ENCODE peak calls at places on chromosomes 6 and 20, in eight cellular contexts. G, T, V, H, N, I, P and W are unnamed samples.

GRCh38 chr6:111154981-111155380 is 67.7 kb downstream of the SLC16A10 start:
- DNase-seq in I (no peak), P (no peak), H (no peak), V (no peak), G (no peak), N (no peak), T (no peak), W (no peak)

GRCh38 chr6:54586251-54586650 is 260.3 kb upstream of the FAM83B start:
- DNase-seq in P (no peak), H (no peak), V (no peak), I (no peak), N (peak), T (no peak), G (no peak), W (no peak)

GRCh38 chr6:163356324-163356723 is 58.2 kb upstream of the QKI start:
- DNase-seq in T (peak), G (peak), N (peak), I (no peak), V (no peak), H (peak), P (peak), W (no peak)

GRCh38 chr6:119653329-119653728 is 303.8 kb upstream of the MAN1A1 start:
- DNase-seq in P (no peak), H (no peak), T (no peak), V (no peak), N (no peak), I (no peak), G (no peak), W (no peak)

GRCh38 chr6:109478222-109478805 is 4.7 kb downstream of the ZBTB24 start:
- DNase-seq in G (no peak), V (no peak), H (no peak), T (no peak), I (no peak), N (peak), P (no peak), W (no peak)

GRCh38 chr20:64151634-64152530 is 12.4 kb upstream of the MYT1 start:
- DNase-seq in I (no peak), V (no peak), T (peak), N (no peak), H (peak), P (peak), G (no peak), W (no peak)

GRCh38 chr20:2296545-2297351 is 947 bp downstream of the TGM3 start:
- DNase-seq in H (no peak), V (no peak), T (no peak), N (no peak), G (no peak), I (no peak), P (no peak), W (no peak)

GRCh38 chr6:87731818-87732661 is 30.0 kb upstream of the AKIRIN2 start:
- DNase-seq in G (peak), H (peak), T (peak), I (peak), V (peak), N (peak), P (peak), W (peak)

GRCh38 chr6:70219943-70220613 is 82.8 kb downstream of the COL9A1 start:
- DNase-seq in N (no peak), G (no peak), H (no peak), T (no peak), V (no peak), P (no peak), I (no peak), W (no peak)

GRCh38 chr20:44081476-44081875 is 105.5 kb downstream of the JPH2 start:
- DNase-seq in I (no peak), T (no peak), P (no peak), N (no peak), G (no peak), H (no peak), V (peak), W (no peak)

DNA sequence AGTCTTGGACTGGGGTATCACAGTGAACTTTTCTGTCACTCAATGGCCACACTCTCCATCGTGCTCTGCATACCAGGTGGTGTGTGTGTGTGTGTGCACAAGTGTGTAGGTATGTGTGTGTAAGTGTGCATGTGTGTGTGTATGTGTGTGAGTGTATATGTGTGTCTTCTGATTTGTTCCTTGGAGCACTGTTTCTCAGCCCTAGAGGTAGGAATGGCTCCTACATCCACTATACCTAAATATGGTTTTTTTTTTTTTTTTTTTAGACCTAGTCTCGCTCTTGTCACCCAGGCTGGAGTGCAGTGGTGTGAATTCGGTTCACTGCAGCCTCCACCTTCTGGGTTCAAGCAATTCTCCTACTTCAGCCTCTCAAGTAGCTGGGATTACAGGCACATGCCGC is 236.6 kb downstream of the PHF3 start:
- DNase-seq in G (no peak), V (no peak), H (no peak), T (no peak), I (no peak), P (no peak), N (no peak), W (no peak)
- TF ChIP-seq CTCF in G (no peak), V (no peak), H (no peak), T (no peak), I (no peak), P (no peak), N (peak), W (no peak)

GRCh38 chr6:52995913-52996685 is 1.0 kb upstream of the GSTA4 start:
- DNase-seq in G (peak), N (peak), V (peak), T (no peak), I (peak), H (peak), P (peak), W (peak)
- H3K4me3 ChIP-seq in G (peak), N (peak), V (peak), T (peak), I (peak), H (peak), P (peak), W (peak)

GRCh38 chr6:36095497-36096391 is 34.6 kb upstream of the MAPK13 start:
- DNase-seq in P (no peak), N (no peak), H (no peak), T (no peak), G (no peak), I (no peak), V (no peak), W (no peak)
- TF ChIP-seq CTCF in P (no peak), N (no peak), H (no peak), T (no peak), G (no peak), I (no peak), V (no peak), W (no peak)

GRCh38 chr6:28656715-28657114 is 131.0 kb downstream of the GPX5 start:
- DNase-seq in P (no peak), V (no peak), N (no peak), H (no peak), T (no peak), I (no peak), G (no peak), W (no peak)

GRCh38 chr6:28659250-28659566 is 133.5 kb downstream of the GPX5 start:
- DNase-seq in T (no peak), P (no peak), G (no peak), H (no peak), V (no peak), I (no peak), N (no peak), W (no peak)

GRCh38 chr6:28658475-28659249 is 133.0 kb downstream of the GPX5 start:
- DNase-seq in I (no peak), T (no peak), N (peak), P (no peak), V (no peak), G (no peak), H (no peak), W (no peak)

GRCh38 chr6:28657367-28657755 is 131.7 kb downstream of the GPX5 start:
- DNase-seq in H (no peak), P (no peak), I (no peak), G (no peak), V (no peak), N (no peak), T (no peak), W (no peak)

GRCh38 chr6:28657756-28658465 is 132.2 kb downstream of the GPX5 start:
- DNase-seq in H (no peak), V (no peak), G (no peak), T (no peak), P (no peak), N (peak), I (peak), W (no peak)
- H3K4me3 ChIP-seq in H (peak), V (peak), G (peak), T (peak), P (peak), N (peak), I (peak), W (peak)

DNA sequence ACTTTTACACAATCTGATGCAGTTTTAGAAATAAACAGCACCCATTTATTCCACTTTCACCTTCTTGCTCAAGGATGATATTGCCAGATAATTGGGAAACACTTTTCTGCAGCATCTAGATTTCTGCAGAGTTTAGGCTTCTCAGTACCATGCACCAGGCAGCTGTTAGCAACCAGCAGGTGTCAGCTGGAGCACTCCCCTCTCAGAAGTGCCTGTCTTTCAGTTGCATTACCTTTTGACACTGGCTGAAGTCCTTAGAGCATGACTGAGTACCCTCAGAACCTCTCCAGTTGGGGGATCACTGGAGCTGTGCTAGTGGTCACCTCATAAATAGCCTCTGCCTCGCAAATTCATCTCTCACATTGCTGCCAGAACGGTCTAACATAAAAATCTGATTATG is 91.2 kb downstream of the DNAH8 start:
- DNase-seq in G (no peak), I (no peak), H (no peak), T (no peak), P (no peak), N (no peak), V (no peak), W (no peak)
- TF ChIP-seq CTCF in G (no peak), I (no peak), H (no peak), T (no peak), P (no peak), N (no peak), V (no peak), W (peak)

DNA sequence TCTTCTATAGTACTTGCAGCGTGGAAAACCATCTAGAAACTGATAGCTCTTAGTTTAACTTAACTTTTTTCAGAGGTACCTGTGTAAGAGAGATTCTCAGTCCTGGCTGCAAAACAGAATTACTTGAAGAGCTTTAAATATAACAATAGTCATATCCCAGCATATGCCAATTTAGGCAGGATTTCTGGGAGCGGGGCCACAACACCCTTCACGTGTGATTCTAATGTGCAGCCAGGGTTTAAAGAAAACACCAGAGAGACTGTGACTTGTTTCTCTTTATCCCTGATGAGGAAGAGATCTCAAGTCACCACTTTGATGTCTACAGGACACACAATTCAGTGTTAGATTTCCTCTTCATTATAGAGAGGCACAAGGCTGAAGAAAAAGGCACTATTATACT is 103.7 kb downstream of the PDSS2 start:
- DNase-seq in H (no peak), T (no peak), G (no peak), N (no peak), P (no peak), V (no peak), I (no peak), W (no peak)
- H3K4me3 ChIP-seq in H (no peak), T (no peak), G (no peak), N (no peak), P (no peak), V (no peak), I (no peak), W (no peak)

DNA sequence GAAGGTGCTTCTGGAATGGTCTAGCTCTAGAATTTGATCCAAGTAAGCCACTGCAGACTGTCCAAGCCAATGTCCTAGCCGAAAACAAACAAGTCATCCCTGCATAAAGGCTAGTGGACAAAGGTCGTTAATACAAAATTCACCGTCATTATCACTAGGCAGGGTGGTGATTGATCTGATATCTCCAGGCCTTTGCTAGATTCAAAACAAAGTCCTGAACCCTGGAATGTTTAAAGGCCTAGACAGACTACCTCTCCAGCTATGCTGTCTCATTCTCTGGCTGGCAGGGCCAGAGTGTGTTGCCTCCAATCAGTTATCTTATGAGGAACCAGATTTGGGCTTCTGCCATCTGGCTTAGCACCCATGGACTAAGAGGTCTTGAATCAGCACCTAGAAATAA is 38.3 kb downstream of the MAP7 start:
- DNase-seq in P (no peak), G (no peak), H (no peak), I (no peak), T (no peak), V (no peak), N (no peak), W (no peak)
- TF ChIP-seq CTCF in P (no peak), G (no peak), H (no peak), I (no peak), T (no peak), V (no peak), N (no peak), W (no peak)

GRCh38 chr6:2854394-2854982 is 12.8 kb upstream of the SERPINB1 start:
- DNase-seq in H (no peak), T (no peak), V (no peak), N (peak), P (no peak), I (no peak), G (no peak), W (no peak)
- H3K4me3 ChIP-seq in H (peak), T (peak), V (peak), N (peak), P (peak), I (peak), G (peak), W (peak)

GRCh38 chr20:62962221-62962879 is 9.8 kb downstream of the SLC17A9 start:
- DNase-seq in P (no peak), V (no peak), I (no peak), H (no peak), G (no peak), T (no peak), N (no peak), W (no peak)

GRCh38 chr20:62961799-62962198 is 9.3 kb downstream of the SLC17A9 start:
- DNase-seq in T (no peak), I (no peak), P (no peak), H (no peak), G (no peak), N (no peak), V (no peak), W (no peak)

GRCh38 chr20:62962891-62963613 is 10.5 kb downstream of the SLC17A9 start:
- DNase-seq in T (no peak), P (no peak), N (no peak), G (no peak), V (no peak), H (no peak), I (no peak), W (no peak)

GRCh38 chr20:62959998-62960436 is 7.5 kb downstream of the SLC17A9 start:
- DNase-seq in H (no peak), T (no peak), P (no peak), I (no peak), G (no peak), N (no peak), V (no peak), W (no peak)

DNA sequence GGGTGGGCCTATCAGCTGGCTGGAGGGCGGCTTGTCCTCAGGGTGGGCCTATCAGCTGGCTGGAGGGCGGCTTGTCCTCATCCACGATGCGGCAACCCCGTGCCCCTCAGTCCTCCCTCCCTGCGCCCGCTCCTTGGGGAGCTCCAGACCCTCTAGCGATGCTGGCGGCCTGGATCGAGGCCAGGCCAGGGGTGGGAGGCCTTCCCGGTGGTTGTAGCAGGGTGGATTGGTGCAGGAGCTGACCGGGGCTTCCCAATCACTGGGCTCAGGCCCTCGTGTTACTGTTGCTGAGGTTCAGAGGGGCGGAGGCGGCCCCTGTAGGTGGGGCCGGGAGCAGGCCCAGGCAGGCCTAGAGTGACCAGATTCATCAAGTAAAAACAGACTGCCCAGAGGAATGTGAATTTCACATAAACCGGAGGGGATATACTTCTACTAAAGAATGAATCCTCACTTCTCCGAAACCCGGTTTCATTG is 8.8 kb downstream of the SLC17A9 start:
- DNase-seq in P (no peak), N (no peak), H (no peak), I (no peak), V (peak), T (no peak), G (no peak), W (no peak)
- TF ChIP-seq CTCF in P (no peak), N (no peak), H (no peak), I (no peak), V (no peak), T (no peak), G (no peak), W (no peak)